ENCODE peak calls at places on chromosomes 4 and X, in five cellular contexts. Y is ovary, X is PC-3, I is cardiac muscle cell, U is thoracic aorta. A is an unnamed sample. For H3K27me3, the result is how much of the 10 kb centered on the place peaks cover.

GRCh38 chrX:10231461-10231860 is 74.7 kb downstream of the CLCN4 start:
- DNase-seq in Y (no peak), U (no peak), I (no peak), X (peak), A (no peak)

GRCh38 chrX:8724176-8724757 is 7.7 kb downstream of the ANOS1 start:
- DNase-seq in I (peak), X (no peak), Y (no peak), U (no peak), A (no peak)

GRCh38 chrX:65575024-65575423 is 40.4 kb upstream of the LAS1L start:
- DNase-seq in Y (no peak), I (no peak), U (no peak), X (peak), A (no peak)

GRCh38 chrX:71543316-71543715 is 10.4 kb downstream of the OGT start:
- DNase-seq in U (no peak), I (peak), Y (no peak), X (peak), A (no peak)

GRCh38 chr4:7773401-7774187 is 166.1 kb downstream of the AFAP1 start:
- DNase-seq in I (no peak), Y (peak), U (no peak), X (no peak), A (no peak)

GRCh38 chrX:37763400-37763799 is 16.5 kb upstream of the CYBB start:
- DNase-seq in U (no peak), I (no peak), Y (no peak), X (no peak), A (no peak)

GRCh38 chr4:48047421-48047844 is 30.9 kb downstream of the NIPAL1 start:
- DNase-seq in X (no peak), U (no peak), I (peak), Y (no peak), A (no peak)

GRCh38 chr4:110897779-110898178 is 274.9 kb upstream of the PITX2 start:
- DNase-seq in X (no peak), I (no peak), U (no peak), Y (no peak), A (no peak)

GRCh38 chr4:128542047-128542446 is 254.4 kb upstream of the PGRMC2 start:
- DNase-seq in U (no peak), Y (no peak), X (no peak), I (no peak), A (no peak)

GRCh38 chr4:80361329-80361900 is 25.9 kb downstream of the CFAP299 start:
- DNase-seq in Y (no peak), X (peak), I (peak), U (no peak), A (no peak)

GRCh38 chrX:113741744-113742143 is 842.1 kb upstream of the HTR2C start:
- DNase-seq in X (peak), U (no peak), I (peak), Y (no peak), A (no peak)

GRCh38 chr4:40629401-40630334 is at the start of gene RBM47:
- DNase-seq in Y (peak), X (peak), U (no peak), I (peak), A (no peak)

GRCh38 chrX:8815460-8816065 is 14.4 kb upstream of the FAM9A start:
- DNase-seq in I (peak), U (no peak), X (peak), Y (no peak), A (no peak)

GRCh38 chrX:7318661-7319060 is 170.7 kb upstream of the PUDP start:
- DNase-seq in I (no peak), Y (no peak), U (no peak), X (peak), A (no peak)
- TF ChIP-seq CTCF in I (no peak), Y (no peak), U (no peak), X (peak), A (no peak)

GRCh38 chr4:140811429-140811828 is 55.2 kb upstream of the TBC1D9 start:
- DNase-seq in I (no peak), X (no peak), U (no peak), Y (no peak), A (no peak)
- H3K27ac ChIP-seq in I (no peak), X (no peak), U (no peak), Y (no peak), A (no peak)

DNA sequence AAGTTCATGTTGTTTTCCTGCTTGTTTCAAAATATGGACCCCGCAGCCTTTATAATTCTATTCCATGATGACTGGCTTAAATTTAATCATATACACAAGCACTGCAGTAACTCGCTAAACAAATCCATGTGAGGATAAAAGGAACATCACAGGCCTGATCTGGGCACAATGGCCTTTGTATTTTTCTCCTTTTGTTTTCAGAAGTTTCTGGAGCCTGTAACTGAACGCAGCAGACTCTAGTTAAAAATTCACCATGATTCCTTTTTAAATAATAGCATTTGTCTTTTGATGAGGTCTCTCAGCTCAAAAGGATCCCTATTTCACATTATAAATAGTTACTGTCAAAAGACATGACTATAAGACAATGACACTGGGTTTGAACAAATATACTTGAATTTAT is 30.1 kb upstream of the TMEM184C start:
- DNase-seq in X (no peak), I (no peak), Y (no peak), U (no peak), A (no peak)
- H3K27me3 ChIP-seq in X (under half), I (under half), Y (under half), U (under half), A (under half)

GRCh38 chr4:176794151-176794550 is 1.4 kb upstream of the VEGFC start:
- DNase-seq in U (no peak), Y (no peak), I (peak), X (peak), A (no peak)

GRCh38 chr4:176791591-176792347 is 953 bp downstream of the VEGFC start:
- DNase-seq in I (peak), X (peak), U (no peak), Y (peak), A (no peak)

GRCh38 chr4:176790398-176790797 is 2.3 kb downstream of the VEGFC start:
- DNase-seq in I (no peak), Y (no peak), U (no peak), X (peak), A (no peak)

GRCh38 chr4:176793060-176793605 is 411 bp upstream of the VEGFC start:
- DNase-seq in X (no peak), Y (no peak), I (no peak), U (no peak), A (no peak)

DNA sequence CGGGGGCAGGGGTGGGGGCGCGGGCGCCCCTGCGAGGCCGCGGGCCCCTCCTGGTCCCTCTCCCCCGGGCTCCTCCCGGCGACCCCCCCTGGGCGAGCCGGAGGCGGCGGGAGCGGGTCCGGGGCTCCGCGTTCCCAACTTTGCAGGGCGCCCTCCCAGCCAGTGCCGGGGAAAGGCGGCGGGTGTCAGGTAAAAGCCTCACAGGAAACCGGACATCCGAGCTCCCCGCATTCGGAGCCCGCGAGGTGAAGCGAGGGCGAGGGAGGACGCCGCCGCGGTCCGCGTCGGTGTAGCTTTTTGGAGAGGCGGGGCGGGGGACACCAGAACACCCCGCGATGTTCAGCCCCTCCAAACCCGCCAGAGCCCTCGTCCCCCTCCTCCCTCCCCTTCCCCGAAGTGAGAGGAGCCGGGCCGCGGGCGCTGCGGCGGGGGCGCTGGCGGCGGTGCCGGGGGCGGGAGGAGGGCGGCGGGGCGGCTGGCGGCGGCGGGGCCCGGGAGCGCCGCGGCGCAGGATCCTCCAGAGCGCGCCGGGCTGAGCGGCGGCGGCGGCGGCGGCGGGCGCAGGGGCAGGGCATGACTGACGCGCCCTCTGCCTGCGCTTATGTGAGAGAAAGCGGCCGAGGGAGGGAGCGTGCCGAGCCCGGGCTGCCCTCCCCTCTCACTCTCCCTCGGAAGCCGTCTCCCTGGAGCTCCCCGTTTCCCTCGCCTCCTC is at the start of gene VEGFC:
- DNase-seq in Y (peak), U (no peak), X (peak), I (peak), A (no peak)
- TF ChIP-seq CTCF in Y (no peak), U (no peak), X (no peak), I (no peak), A (no peak)

DNA sequence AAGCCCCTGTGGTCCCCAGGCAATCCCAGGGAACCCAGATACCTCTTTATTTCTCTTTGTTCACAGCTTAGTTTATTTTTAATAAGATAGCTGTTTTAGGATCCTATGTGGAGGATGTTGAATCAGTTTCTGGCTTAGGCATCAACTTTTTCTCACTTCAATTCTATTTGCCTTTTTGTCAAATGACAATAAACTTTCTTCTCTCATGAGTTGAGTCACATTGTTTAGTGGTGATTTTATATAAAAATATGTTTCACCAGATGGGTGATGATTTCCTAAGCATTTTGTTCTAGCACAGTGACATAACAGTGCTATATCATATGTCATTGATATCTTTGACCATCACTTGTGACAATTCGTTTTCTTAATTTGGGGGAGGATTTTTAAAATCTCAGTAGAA is 198.1 kb upstream of the PUDP start:
- DNase-seq in U (no peak), I (no peak), Y (no peak), X (peak), A (no peak)
- H3K27ac ChIP-seq in U (no peak), I (no peak), Y (no peak), X (no peak), A (no peak)

GRCh38 chr4:2220016-2220620 is 21.8 kb downstream of the HAUS3 start:
- DNase-seq in I (peak), Y (peak), U (peak), X (peak), A (peak)

GRCh38 chr4:2222838-2223237 is 19.1 kb downstream of the HAUS3 start:
- DNase-seq in I (no peak), U (no peak), Y (no peak), X (peak), A (no peak)

GRCh38 chr4:2219233-2219760 is 22.6 kb downstream of the HAUS3 start:
- DNase-seq in Y (no peak), X (peak), I (no peak), U (no peak), A (no peak)

GRCh38 chr4:2217726-2218125 is 24.2 kb downstream of the HAUS3 start:
- DNase-seq in I (peak), Y (no peak), U (no peak), X (peak), A (no peak)

GRCh38 chr4:2218436-2218835 is 23.5 kb downstream of the HAUS3 start:
- DNase-seq in Y (no peak), I (no peak), X (no peak), U (no peak), A (no peak)
- H3K27me3 ChIP-seq in Y (under half), I (under half), X (under half), U (under half), A (under half)

GRCh38 chr4:39527296-39528055 is at the start of gene UGDH:
- DNase-seq in X (peak), U (peak), I (peak), Y (peak), A (peak)
- TF ChIP-seq CTCF in X (no peak), U (no peak), I (peak), Y (peak), A (no peak)

GRCh38 chrX:107716816-107717700 is 58.5 kb downstream of the TSC22D3 start:
- DNase-seq in X (peak), I (peak), U (peak), Y (peak), A (peak)

GRCh38 chrX:107715331-107716044 is 60.1 kb downstream of the TSC22D3 start:
- DNase-seq in U (no peak), X (no peak), Y (no peak), I (peak), A (no peak)

GRCh38 chrX:107716045-107716684 is 59.4 kb downstream of the TSC22D3 start:
- DNase-seq in X (peak), Y (no peak), I (peak), U (no peak), A (peak)

GRCh38 chrX:107721318-107721717 is 54.3 kb downstream of the TSC22D3 start:
- DNase-seq in Y (no peak), X (no peak), U (no peak), I (no peak), A (no peak)

DNA sequence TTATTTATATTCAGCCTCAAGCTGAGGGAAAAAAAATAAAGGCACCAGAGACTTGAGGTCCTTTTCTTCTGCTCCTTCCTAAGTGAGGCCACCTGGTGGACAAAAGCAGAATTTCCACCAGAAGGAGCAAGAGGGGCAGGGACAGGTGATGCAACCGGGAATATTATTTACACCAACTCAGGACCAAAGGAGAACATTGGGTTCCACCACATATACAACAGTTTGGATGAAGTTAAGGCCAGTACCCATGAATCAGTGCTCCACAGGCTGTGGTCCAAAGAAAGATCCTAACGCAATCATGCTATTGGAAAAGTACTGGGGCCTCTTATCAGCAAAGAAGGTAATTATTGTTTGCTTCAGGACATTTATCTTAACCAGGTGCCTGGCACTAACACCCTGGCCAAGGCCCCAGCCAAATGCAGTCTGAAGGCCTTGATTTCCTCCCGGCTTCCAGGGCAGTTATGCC is 57.4 kb downstream of the TSC22D3 start:
- DNase-seq in I (peak), Y (peak), X (peak), U (peak), A (peak)
- H3K27ac ChIP-seq in I (no peak), Y (no peak), X (no peak), U (no peak), A (peak)